ENCODE peak calls at places on chromosomes 4 and X, in seven cellular contexts. One of them, this sample, is unnamed.

GRCh38 chr4:163744861-163745260 is 250.4 kb downstream of the TMA16 start:
- DNase-seq in Peyer's patch: no peak
- DNase-seq in stomach: no peak
- DNase-seq in K562: no peak
- DNase-seq in upper lobe of left lung: no peak
- DNase-seq in right lobe of liver: no peak
- DNase-seq in gastrocnemius medialis: no peak
- DNase-seq in this sample: no peak

GRCh38 chrX:27598312-27598711 is 8.2 kb downstream of the DCAF8L2 start:
- DNase-seq in Peyer's patch: no peak
- DNase-seq in stomach: peak
- DNase-seq in K562: no peak
- DNase-seq in upper lobe of left lung: no peak
- DNase-seq in right lobe of liver: no peak
- DNase-seq in gastrocnemius medialis: no peak
- DNase-seq in this sample: no peak

GRCh38 chr4:40675166-40675565 is 45.5 kb upstream of the RBM47 start:
- DNase-seq in Peyer's patch: no peak
- DNase-seq in stomach: no peak
- DNase-seq in K562: no peak
- DNase-seq in upper lobe of left lung: no peak
- DNase-seq in right lobe of liver: no peak
- DNase-seq in gastrocnemius medialis: no peak
- DNase-seq in this sample: no peak

GRCh38 chrX:15310117-15310516 is 5.3 kb downstream of the ASB11 start:
- DNase-seq in Peyer's patch: no peak
- DNase-seq in stomach: peak
- DNase-seq in K562: no peak
- DNase-seq in upper lobe of left lung: no peak
- DNase-seq in right lobe of liver: peak
- DNase-seq in gastrocnemius medialis: peak
- DNase-seq in this sample: no peak

GRCh38 chrX:152137771-152138387 is 498 bp downstream of the MAGEA10 start:
- DNase-seq in Peyer's patch: no peak
- DNase-seq in stomach: no peak
- DNase-seq in K562: no peak
- DNase-seq in upper lobe of left lung: peak
- DNase-seq in right lobe of liver: no peak
- DNase-seq in gastrocnemius medialis: no peak
- DNase-seq in this sample: no peak

GRCh38 chrX:120793098-120793497 is 82.6 kb downstream of the CT47B1 start:
- DNase-seq in Peyer's patch: no peak
- DNase-seq in stomach: no peak
- DNase-seq in K562: no peak
- DNase-seq in upper lobe of left lung: no peak
- DNase-seq in right lobe of liver: no peak
- DNase-seq in gastrocnemius medialis: no peak
- DNase-seq in this sample: no peak

GRCh38 chr4:140038031-140038533 is 115.9 kb downstream of the MAML3 start:
- DNase-seq in Peyer's patch: no peak
- DNase-seq in stomach: no peak
- DNase-seq in K562: no peak
- DNase-seq in upper lobe of left lung: no peak
- DNase-seq in right lobe of liver: no peak
- DNase-seq in gastrocnemius medialis: no peak
- DNase-seq in this sample: no peak

GRCh38 chr4:187307131-187307530 is 583.5 kb upstream of the FAT1 start:
- DNase-seq in Peyer's patch: no peak
- DNase-seq in stomach: no peak
- DNase-seq in K562: no peak
- DNase-seq in upper lobe of left lung: no peak
- DNase-seq in right lobe of liver: no peak
- DNase-seq in gastrocnemius medialis: no peak
- DNase-seq in this sample: no peak

GRCh38 chr4:170589597-170590191 is 499.9 kb upstream of the AADAT start:
- DNase-seq in Peyer's patch: no peak
- DNase-seq in stomach: no peak
- DNase-seq in K562: no peak
- DNase-seq in upper lobe of left lung: no peak
- DNase-seq in right lobe of liver: no peak
- DNase-seq in gastrocnemius medialis: no peak
- DNase-seq in this sample: no peak

GRCh38 chr4:117093581-117093980 is 8.2 kb upstream of the TRAM1L1 start:
- DNase-seq in Peyer's patch: no peak
- DNase-seq in stomach: no peak
- DNase-seq in K562: no peak
- DNase-seq in upper lobe of left lung: no peak
- DNase-seq in right lobe of liver: no peak
- DNase-seq in gastrocnemius medialis: no peak
- DNase-seq in this sample: no peak

GRCh38 chr4:152979731-152980330 is 43.7 kb downstream of the FHDC1 start:
- DNase-seq in Peyer's patch: no peak
- DNase-seq in stomach: no peak
- DNase-seq in K562: no peak
- DNase-seq in upper lobe of left lung: no peak
- DNase-seq in right lobe of liver: no peak
- DNase-seq in gastrocnemius medialis: no peak
- DNase-seq in this sample: no peak

GRCh38 chrX:135194684-135195083 is 23.5 kb upstream of the CT55 start:
- DNase-seq in Peyer's patch: no peak
- DNase-seq in stomach: no peak
- DNase-seq in K562: peak
- DNase-seq in upper lobe of left lung: no peak
- DNase-seq in right lobe of liver: no peak
- DNase-seq in gastrocnemius medialis: no peak
- DNase-seq in this sample: no peak

GRCh38 chr4:118076958-118077766 is 42.9 kb downstream of the NDST3 start:
- DNase-seq in Peyer's patch: no peak
- DNase-seq in stomach: no peak
- DNase-seq in K562: no peak
- DNase-seq in upper lobe of left lung: no peak
- DNase-seq in right lobe of liver: peak
- DNase-seq in gastrocnemius medialis: no peak
- DNase-seq in this sample: no peak

GRCh38 chrX:9859711-9860555 is 73.7 kb downstream of the SHROOM2 start:
- DNase-seq in Peyer's patch: no peak
- DNase-seq in stomach: no peak
- DNase-seq in K562: no peak
- DNase-seq in upper lobe of left lung: no peak
- DNase-seq in right lobe of liver: no peak
- DNase-seq in gastrocnemius medialis: no peak
- DNase-seq in this sample: no peak

GRCh38 chr4:29046716-29047115 is 1673.5 kb upstream of the PCDH7 start:
- DNase-seq in Peyer's patch: no peak
- DNase-seq in stomach: no peak
- DNase-seq in K562: no peak
- DNase-seq in upper lobe of left lung: no peak
- DNase-seq in right lobe of liver: no peak
- DNase-seq in gastrocnemius medialis: no peak
- DNase-seq in this sample: no peak

GRCh38 chr4:3851211-3851610 is 85.0 kb downstream of the ADRA2C start:
- DNase-seq in Peyer's patch: no peak
- DNase-seq in stomach: no peak
- DNase-seq in K562: no peak
- DNase-seq in upper lobe of left lung: no peak
- DNase-seq in right lobe of liver: no peak
- DNase-seq in gastrocnemius medialis: no peak
- DNase-seq in this sample: no peak

GRCh38 chr4:10097906-10098769 is 18.5 kb downstream of the WDR1 start:
- DNase-seq in Peyer's patch: no peak
- DNase-seq in stomach: no peak
- DNase-seq in K562: no peak
- DNase-seq in upper lobe of left lung: no peak
- DNase-seq in right lobe of liver: no peak
- DNase-seq in gastrocnemius medialis: no peak
- DNase-seq in this sample: no peak

GRCh38 chr4:80011636-80012236 is 61.3 kb downstream of the ANTXR2 start:
- DNase-seq in Peyer's patch: no peak
- DNase-seq in stomach: no peak
- DNase-seq in K562: no peak
- DNase-seq in upper lobe of left lung: no peak
- DNase-seq in right lobe of liver: no peak
- DNase-seq in gastrocnemius medialis: no peak
- DNase-seq in this sample: no peak

GRCh38 chrX:107684956-107685385 is 56.7 kb downstream of the PRPS1 start:
- DNase-seq in Peyer's patch: peak
- DNase-seq in stomach: peak
- DNase-seq in K562: peak
- DNase-seq in upper lobe of left lung: no peak
- DNase-seq in right lobe of liver: peak
- DNase-seq in gastrocnemius medialis: peak
- DNase-seq in this sample: peak

GRCh38 chr4:78652282-78652876 is 100.8 kb downstream of the ANXA3 start:
- DNase-seq in Peyer's patch: no peak
- DNase-seq in stomach: no peak
- DNase-seq in K562: no peak
- DNase-seq in upper lobe of left lung: no peak
- DNase-seq in right lobe of liver: no peak
- DNase-seq in gastrocnemius medialis: no peak
- DNase-seq in this sample: no peak

GRCh38 chr4:34271479-34272355 is 1972.6 kb downstream of the ARAP2 start:
- DNase-seq in Peyer's patch: no peak
- DNase-seq in stomach: no peak
- DNase-seq in K562: no peak
- DNase-seq in upper lobe of left lung: no peak
- DNase-seq in right lobe of liver: no peak
- DNase-seq in gastrocnemius medialis: no peak
- DNase-seq in this sample: no peak

GRCh38 chr4:3708103-3708510 is 58.1 kb upstream of the ADRA2C start:
- DNase-seq in Peyer's patch: no peak
- DNase-seq in stomach: no peak
- DNase-seq in K562: no peak
- DNase-seq in upper lobe of left lung: peak
- DNase-seq in right lobe of liver: no peak
- DNase-seq in gastrocnemius medialis: no peak
- DNase-seq in this sample: no peak

GRCh38 chrX:95040104-95040503 is 1366.1 kb downstream of the FAM133A start:
- DNase-seq in Peyer's patch: no peak
- DNase-seq in stomach: no peak
- DNase-seq in K562: no peak
- DNase-seq in upper lobe of left lung: no peak
- DNase-seq in right lobe of liver: no peak
- DNase-seq in gastrocnemius medialis: no peak
- DNase-seq in this sample: no peak

GRCh38 chr4:19791422-19792113 is 460.1 kb upstream of the SLIT2 start:
- DNase-seq in Peyer's patch: no peak
- DNase-seq in stomach: no peak
- DNase-seq in K562: no peak
- DNase-seq in upper lobe of left lung: no peak
- DNase-seq in right lobe of liver: no peak
- DNase-seq in gastrocnemius medialis: no peak
- DNase-seq in this sample: no peak

GRCh38 chr4:162909952-162910351 is 256.7 kb downstream of the NAF1 start:
- DNase-seq in Peyer's patch: no peak
- DNase-seq in stomach: no peak
- DNase-seq in K562: no peak
- DNase-seq in upper lobe of left lung: no peak
- DNase-seq in right lobe of liver: no peak
- DNase-seq in gastrocnemius medialis: no peak
- DNase-seq in this sample: no peak

GRCh38 chr4:144648042-144648441 is 2.1 kb downstream of the HHIP start:
- DNase-seq in Peyer's patch: no peak
- DNase-seq in stomach: no peak
- DNase-seq in K562: no peak
- DNase-seq in upper lobe of left lung: no peak
- DNase-seq in right lobe of liver: no peak
- DNase-seq in gastrocnemius medialis: no peak
- DNase-seq in this sample: no peak
- TF ChIP-seq POLR2A in Peyer's patch: no peak
- TF ChIP-seq POLR2A in stomach: no peak
- TF ChIP-seq POLR2A in K562: no peak
- TF ChIP-seq POLR2A in upper lobe of left lung: no peak
- TF ChIP-seq POLR2A in right lobe of liver: no peak
- TF ChIP-seq POLR2A in gastrocnemius medialis: no peak
- TF ChIP-seq POLR2A in this sample: no peak

GRCh38 chrX:19707472-19707871 is 179.9 kb downstream of the SH3KBP1 start:
- DNase-seq in Peyer's patch: no peak
- DNase-seq in stomach: no peak
- DNase-seq in K562: no peak
- DNase-seq in upper lobe of left lung: no peak
- DNase-seq in right lobe of liver: no peak
- DNase-seq in gastrocnemius medialis: no peak
- DNase-seq in this sample: no peak

GRCh38 chrX:19705196-19705769 is 182.1 kb downstream of the SH3KBP1 start:
- DNase-seq in Peyer's patch: no peak
- DNase-seq in stomach: no peak
- DNase-seq in K562: no peak
- DNase-seq in upper lobe of left lung: no peak
- DNase-seq in right lobe of liver: no peak
- DNase-seq in gastrocnemius medialis: no peak
- DNase-seq in this sample: no peak

GRCh38 chrX:19708683-19709082 is 178.7 kb downstream of the SH3KBP1 start:
- DNase-seq in Peyer's patch: no peak
- DNase-seq in stomach: no peak
- DNase-seq in K562: no peak
- DNase-seq in upper lobe of left lung: no peak
- DNase-seq in right lobe of liver: no peak
- DNase-seq in gastrocnemius medialis: no peak
- DNase-seq in this sample: no peak

GRCh38 chrX:19709117-19709811 is 178.1 kb downstream of the SH3KBP1 start:
- DNase-seq in Peyer's patch: no peak
- DNase-seq in stomach: no peak
- DNase-seq in K562: no peak
- DNase-seq in upper lobe of left lung: no peak
- DNase-seq in right lobe of liver: no peak
- DNase-seq in gastrocnemius medialis: no peak
- DNase-seq in this sample: no peak

GRCh38 chrX:19709812-19710518 is 177.4 kb downstream of the SH3KBP1 start:
- DNase-seq in Peyer's patch: no peak
- DNase-seq in stomach: no peak
- DNase-seq in K562: no peak
- DNase-seq in upper lobe of left lung: no peak
- DNase-seq in right lobe of liver: no peak
- DNase-seq in gastrocnemius medialis: no peak
- DNase-seq in this sample: no peak
- H3K27ac ChIP-seq in Peyer's patch: no peak
- H3K27ac ChIP-seq in stomach: no peak
- H3K27ac ChIP-seq in K562: no peak
- H3K27ac ChIP-seq in upper lobe of left lung: no peak
- H3K27ac ChIP-seq in right lobe of liver: no peak
- H3K27ac ChIP-seq in gastrocnemius medialis: no peak
- H3K27ac ChIP-seq in this sample: no peak

GRCh38 chr4:87209696-87210095 is 10.7 kb downstream of the KLHL8 start:
- DNase-seq in Peyer's patch: peak
- DNase-seq in stomach: peak
- DNase-seq in K562: no peak
- DNase-seq in upper lobe of left lung: no peak
- DNase-seq in right lobe of liver: peak
- DNase-seq in gastrocnemius medialis: peak
- DNase-seq in this sample: no peak
- H3K4me3 ChIP-seq in Peyer's patch: no peak
- H3K4me3 ChIP-seq in stomach: no peak
- H3K4me3 ChIP-seq in K562: no peak
- H3K4me3 ChIP-seq in upper lobe of left lung: peak
- H3K4me3 ChIP-seq in right lobe of liver: no peak
- H3K4me3 ChIP-seq in gastrocnemius medialis: no peak
- H3K4me3 ChIP-seq in this sample: no peak

DNA sequence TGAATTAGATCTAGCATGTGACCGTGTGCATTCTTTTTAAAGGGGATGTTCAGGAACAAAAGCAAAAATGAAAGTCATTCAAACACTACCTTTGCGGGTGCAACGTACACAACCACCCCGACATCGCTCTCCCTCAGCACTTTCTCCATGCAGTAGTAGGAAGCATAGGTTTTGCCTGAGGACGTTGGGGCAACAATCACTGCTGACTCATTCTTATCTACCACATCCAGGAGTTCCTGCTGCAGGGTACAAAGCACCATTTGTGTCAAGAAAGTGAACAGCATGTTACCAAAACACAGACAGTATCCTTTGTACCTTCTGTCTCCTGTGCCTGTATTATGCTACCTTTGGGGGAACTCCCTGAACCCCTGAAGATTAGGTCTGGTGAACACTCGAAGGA is 58.6 kb downstream of the DDX60L start:
- DNase-seq in Peyer's patch: no peak
- DNase-seq in stomach: peak
- DNase-seq in K562: no peak
- DNase-seq in upper lobe of left lung: no peak
- DNase-seq in right lobe of liver: no peak
- DNase-seq in gastrocnemius medialis: no peak
- DNase-seq in this sample: no peak
- TF ChIP-seq POLR2A in Peyer's patch: no peak
- TF ChIP-seq POLR2A in stomach: no peak
- TF ChIP-seq POLR2A in K562: no peak
- TF ChIP-seq POLR2A in upper lobe of left lung: no peak
- TF ChIP-seq POLR2A in right lobe of liver: no peak
- TF ChIP-seq POLR2A in gastrocnemius medialis: no peak
- TF ChIP-seq POLR2A in this sample: no peak